ENCODE peak calls at places on chromosomes 2 and 18, in seven cellular contexts. N is Panc1, B is SK-N-SH, M is GM23338, V is K562, Y is HCT116, U is GM12878. I is an unnamed sample.

GRCh38 chr2:188788621-188789020 is 185.6 kb upstream of the COL3A1 start:
- DNase-seq in M (no peak), V (no peak), U (no peak), N (no peak), Y (peak), B (no peak), I (no peak)

GRCh38 chr2:83142934-83143333 is 1316.1 kb downstream of the SUCLG1 start:
- DNase-seq in B (no peak), U (no peak), M (no peak), N (no peak), V (no peak), Y (no peak), I (no peak)

GRCh38 chr2:109135572-109136185 is 6.7 kb downstream of the SH3RF3 start:
- DNase-seq in B (no peak), M (no peak), N (no peak), Y (no peak), U (no peak), V (no peak), I (no peak)

GRCh38 chr2:200003444-200003843 is 48.1 kb downstream of the MAIP1 start:
- DNase-seq in M (no peak), Y (no peak), U (no peak), N (no peak), B (no peak), V (no peak), I (no peak)

GRCh38 chr2:172102159-172102857 is 392 bp downstream of the DLX2 start:
- DNase-seq in N (no peak), M (no peak), U (no peak), V (peak), B (no peak), Y (no peak), I (no peak)

GRCh38 chr2:177989029-177989885 is 83.3 kb downstream of the PDE11A start:
- DNase-seq in M (no peak), B (no peak), Y (no peak), V (no peak), N (no peak), U (no peak), I (no peak)

GRCh38 chr2:86622409-86622877 is 1.2 kb downstream of the RNF103 start:
- DNase-seq in B (peak), Y (no peak), U (no peak), M (peak), N (no peak), V (peak), I (no peak)

GRCh38 chr2:202577250-202578183 is 57.3 kb upstream of the FAM117B start:
- DNase-seq in V (no peak), U (no peak), B (no peak), M (no peak), Y (no peak), N (no peak), I (no peak)

GRCh38 chr2:8841962-8842361 is 4.5 kb upstream of the KIDINS220 start:
- DNase-seq in B (no peak), U (no peak), V (no peak), Y (no peak), N (no peak), M (no peak), I (peak)

GRCh38 chr2:39913648-39914456 is 134.8 kb upstream of the THUMPD2 start:
- DNase-seq in V (peak), U (peak), Y (peak), M (peak), B (peak), N (peak), I (peak)

GRCh38 chr2:165016772-165017411 is 61.6 kb upstream of the SLC38A11 start:
- DNase-seq in Y (peak), V (peak), M (peak), U (no peak), N (peak), B (peak), I (peak)

GRCh38 chr2:149692837-149693518 is 105.4 kb upstream of the MMADHC start:
- DNase-seq in Y (no peak), V (no peak), U (no peak), B (no peak), N (no peak), M (no peak), I (no peak)

GRCh38 chr2:152743004-152743403 is 24.6 kb downstream of the ARL6IP6 start:
- DNase-seq in N (peak), M (peak), B (peak), U (no peak), Y (peak), V (peak), I (no peak)

GRCh38 chr2:216974321-216975302 is 114.7 kb upstream of the TNP1 start:
- DNase-seq in V (no peak), U (no peak), Y (no peak), M (no peak), N (no peak), B (no peak), I (no peak)

GRCh38 chr2:147829106-147829505 is 15.7 kb upstream of the ACVR2A start:
- DNase-seq in U (no peak), N (no peak), Y (peak), V (peak), M (no peak), B (no peak), I (no peak)

GRCh38 chr18:7414459-7414858 is 152.7 kb upstream of the PTPRM start:
- DNase-seq in Y (no peak), U (no peak), N (no peak), V (no peak), M (no peak), B (no peak), I (no peak)

GRCh38 chr2:106562232-106562631 is 75.1 kb downstream of the CD8B2 start:
- DNase-seq in V (no peak), B (no peak), M (no peak), Y (no peak), N (no peak), U (no peak), I (no peak)

GRCh38 chr2:69734040-69734611 is 7.8 kb upstream of the ANXA4 start:
- DNase-seq in U (no peak), N (no peak), V (no peak), B (no peak), M (no peak), Y (no peak), I (no peak)

GRCh38 chr2:13901526-13901925 is 731.0 kb upstream of the LRATD1 start:
- DNase-seq in V (no peak), B (no peak), M (no peak), Y (no peak), N (no peak), U (no peak), I (no peak)

GRCh38 chr18:79786304-79786703 is 11.4 kb upstream of the KCNG2 start:
- DNase-seq in B (no peak), Y (no peak), M (no peak), V (no peak), U (no peak), N (no peak), I (no peak)

GRCh38 chr2:224584111-224584764 is 925 bp downstream of the CUL3 start:
- DNase-seq in B (peak), Y (no peak), M (peak), U (no peak), N (no peak), V (peak), I (peak)

GRCh38 chr18:77007251-77007650 is 125.3 kb downstream of the MBP start:
- DNase-seq in V (no peak), B (no peak), M (no peak), Y (no peak), N (no peak), U (no peak), I (no peak)

GRCh38 chr2:73917296-73917695 is 9.4 kb upstream of the DGUOK start:
- DNase-seq in N (no peak), U (no peak), B (no peak), V (no peak), M (no peak), Y (no peak), I (no peak)

GRCh38 chr2:19895535-19895934 is 6.2 kb downstream of the TTC32 start:
- DNase-seq in U (no peak), Y (no peak), B (no peak), N (no peak), M (no peak), V (peak), I (no peak)

GRCh38 chr2:28320371-28320770 is 72.3 kb upstream of the FOSL2 start:
- DNase-seq in N (no peak), V (no peak), M (no peak), U (no peak), B (no peak), Y (no peak), I (no peak)

GRCh38 chr2:26273501-26273900 is 28.8 kb downstream of the HADHB start:
- DNase-seq in B (no peak), V (no peak), U (no peak), Y (no peak), N (no peak), M (no peak), I (no peak)

GRCh38 chr2:235641333-235641732 is 147.5 kb downstream of the AGAP1 start:
- DNase-seq in B (no peak), U (no peak), M (peak), Y (no peak), V (no peak), N (no peak), I (no peak)

GRCh38 chr2:45024600-45025291 is 15.5 kb upstream of the SIX2 start:
- DNase-seq in M (peak), U (no peak), N (peak), V (peak), Y (peak), B (no peak), I (no peak)

GRCh38 chr2:39228413-39229209 is 15.2 kb downstream of the CDKL4 start:
- DNase-seq in U (no peak), V (peak), M (peak), Y (no peak), B (no peak), N (no peak), I (no peak)

GRCh38 chr2:33497177-33497787 is 20.8 kb downstream of the RASGRP3 start:
- DNase-seq in V (no peak), B (no peak), U (peak), Y (no peak), N (no peak), M (no peak), I (peak)

GRCh38 chr2:60453301-60453700 is 100.2 kb downstream of the BCL11A start:
- DNase-seq in Y (no peak), N (no peak), M (peak), U (no peak), B (peak), V (no peak), I (no peak)

GRCh38 chr2:65749549-65749948 is 317.1 kb upstream of the SPRED2 start:
- DNase-seq in V (no peak), M (no peak), U (no peak), B (no peak), N (no peak), Y (no peak), I (no peak)

GRCh38 chr2:51000849-51001617 is 30.9 kb downstream of the NRXN1 start:
- DNase-seq in U (no peak), N (no peak), M (peak), V (no peak), B (no peak), Y (no peak), I (no peak)

GRCh38 chr2:149601141-149601796 is 13.7 kb upstream of the MMADHC start:
- DNase-seq in Y (no peak), U (no peak), M (no peak), N (no peak), B (no peak), V (no peak), I (peak)

GRCh38 chr2:203574824-203575223 is 39.7 kb upstream of the RAPH1 start:
- DNase-seq in U (no peak), M (no peak), V (no peak), B (no peak), Y (no peak), N (no peak), I (no peak)

GRCh38 chr2:102344397-102344796 is 11.2 kb upstream of the IL18R1 start:
- DNase-seq in V (no peak), U (no peak), M (no peak), B (no peak), N (no peak), Y (no peak), I (no peak)
- TF ChIP-seq POLR2AphosphoS5 in V (no peak), U (no peak), M (no peak), B (no peak), N (no peak), Y (no peak), I (no peak)

GRCh38 chr2:104502904-104503303 is 351.0 kb upstream of the POU3F3 start:
- DNase-seq in Y (no peak), M (no peak), V (no peak), B (no peak), U (no peak), N (no peak), I (no peak)

GRCh38 chr2:104501929-104502328 is 352.0 kb upstream of the POU3F3 start:
- DNase-seq in Y (no peak), B (no peak), U (no peak), N (no peak), M (no peak), V (no peak), I (no peak)

DNA sequence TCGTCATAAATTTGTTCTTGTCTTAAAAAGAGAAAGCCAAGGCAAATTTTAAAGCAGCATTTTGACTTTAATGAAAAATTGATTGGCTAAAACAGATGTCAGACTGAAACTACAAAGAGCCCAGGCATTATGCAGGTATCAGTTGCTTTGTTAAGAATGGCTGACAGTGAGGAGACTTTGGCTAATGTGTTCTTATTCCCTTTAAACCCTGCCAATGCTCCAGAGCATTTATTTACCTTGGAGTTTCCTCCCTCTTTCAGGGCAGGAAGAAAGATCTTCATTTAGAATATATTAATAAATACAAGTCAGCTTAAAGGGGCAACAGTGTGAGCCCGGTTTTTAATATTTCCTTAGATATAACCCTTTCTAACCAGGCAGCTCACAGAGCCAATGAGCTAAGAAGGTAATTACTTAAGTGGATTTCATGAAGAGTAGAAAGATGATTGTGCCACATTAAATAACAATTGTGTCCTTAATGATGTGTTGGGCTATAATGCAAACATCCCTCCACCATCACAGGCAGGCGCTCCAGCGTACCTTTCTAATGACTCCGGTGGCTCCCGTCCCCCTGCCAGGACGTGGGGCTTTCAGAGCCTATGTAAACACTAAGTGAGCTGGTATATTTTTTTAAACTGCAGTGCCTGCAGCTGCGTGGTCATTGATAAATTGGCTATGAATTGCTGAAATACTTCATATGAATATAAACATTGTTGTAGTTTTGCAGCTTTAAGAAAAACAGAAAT is 349.4 kb upstream of the POU3F3 start:
- DNase-seq in N (no peak), U (no peak), V (no peak), B (no peak), M (peak), Y (no peak), I (no peak)
- TF ChIP-seq REST in N (no peak), U (no peak), V (no peak), B (no peak), M (no peak), Y (no peak), I (no peak)

DNA sequence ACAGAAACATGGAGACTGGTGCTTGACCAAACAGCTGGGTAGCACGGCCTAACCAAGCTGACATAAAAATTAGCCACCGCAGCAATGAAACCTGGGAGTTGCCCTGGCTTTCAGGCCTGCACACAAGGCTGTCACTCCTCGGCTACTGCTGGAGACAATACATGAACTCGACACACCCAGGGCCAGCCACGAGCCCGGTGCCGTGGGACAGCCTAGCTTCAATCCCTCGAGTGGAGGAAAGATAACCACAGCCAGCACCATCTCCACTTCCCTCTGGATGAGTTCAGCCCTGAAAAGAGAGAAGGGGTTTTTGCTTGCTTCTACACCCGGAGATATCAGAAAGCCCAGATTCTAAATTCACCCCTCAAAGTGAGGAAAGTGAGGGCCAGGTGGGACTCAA is 78.0 kb downstream of the BCL2L11 start:
- DNase-seq in M (no peak), B (no peak), V (no peak), Y (no peak), U (no peak), N (no peak), I (no peak)
- H3K4me3 ChIP-seq in M (no peak), B (no peak), V (no peak), Y (no peak), U (no peak), N (no peak), I (no peak)

DNA sequence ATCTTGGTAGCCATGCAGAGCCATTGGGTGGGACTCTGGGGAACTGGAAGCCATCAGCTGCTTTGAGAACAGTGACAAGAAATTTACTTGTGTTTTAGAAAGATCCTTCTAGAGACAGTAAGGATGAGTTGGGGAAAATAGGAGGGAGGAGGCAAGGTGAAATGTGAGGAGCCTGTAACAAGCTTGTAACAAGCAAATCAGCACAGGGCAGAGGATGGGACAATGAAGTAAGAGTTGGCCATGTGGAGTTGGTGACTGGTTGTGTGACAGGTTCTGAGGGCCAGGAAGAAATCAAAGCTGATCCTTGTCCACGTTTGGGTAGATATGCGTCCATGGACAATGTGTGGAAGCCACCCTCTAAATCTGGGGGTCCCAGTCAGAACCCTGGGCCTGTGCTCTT is 84.4 kb downstream of the MYO3B start:
- DNase-seq in N (no peak), Y (no peak), V (no peak), B (no peak), M (no peak), U (no peak), I (no peak)
- TF ChIP-seq POLR2AphosphoS5 in N (no peak), Y (no peak), V (no peak), B (no peak), M (no peak), U (no peak), I (no peak)

DNA sequence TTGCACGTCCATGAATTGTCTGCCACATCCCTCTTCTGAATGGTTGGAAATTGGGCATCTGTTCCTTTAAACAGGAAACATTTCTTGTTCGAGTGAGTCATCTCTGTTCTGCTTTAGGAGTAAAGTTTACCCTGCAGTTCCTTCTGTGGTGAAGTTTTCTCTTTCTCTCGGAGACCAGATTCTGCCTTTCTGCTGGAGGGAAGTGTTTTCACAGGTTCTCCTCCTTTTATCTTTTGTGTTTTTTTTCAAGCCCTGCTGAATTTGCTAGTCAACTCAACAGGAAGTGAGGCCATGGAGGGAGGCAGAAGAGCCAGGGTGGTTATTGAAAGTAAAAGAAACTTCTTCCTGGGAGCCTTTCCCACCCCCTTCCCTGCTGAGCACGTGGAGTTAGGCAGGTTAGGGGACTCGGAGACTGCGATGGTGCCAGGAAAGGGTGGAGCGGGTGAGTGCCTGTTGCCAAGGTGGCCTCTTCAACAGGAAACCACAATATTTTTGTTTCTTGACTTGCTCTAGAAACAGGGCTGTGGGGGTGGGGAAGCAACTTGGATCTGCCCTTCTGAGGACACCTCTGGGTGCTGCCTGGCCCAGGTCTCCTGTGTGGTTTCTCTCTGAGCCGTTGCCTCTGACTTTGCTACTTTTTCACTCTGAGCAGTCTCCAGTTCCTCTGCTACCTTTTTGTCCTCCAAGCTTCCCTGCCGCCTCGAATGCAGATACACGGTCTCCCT is 2.2 kb upstream of the CASP8 start:
- DNase-seq in M (peak), U (peak), B (no peak), V (peak), N (peak), Y (peak), I (peak)
- TF ChIP-seq REST in M (no peak), U (no peak), B (no peak), V (no peak), N (no peak), Y (no peak), I (peak)

GRCh38 chr18:46294751-46295150 is 190.6 kb downstream of the HAUS1 start:
- DNase-seq in B (no peak), M (no peak), V (no peak), Y (no peak), N (no peak), U (no peak), I (no peak)
- H3K4me3 ChIP-seq in B (no peak), M (no peak), V (no peak), Y (no peak), N (no peak), U (no peak), I (no peak)

DNA sequence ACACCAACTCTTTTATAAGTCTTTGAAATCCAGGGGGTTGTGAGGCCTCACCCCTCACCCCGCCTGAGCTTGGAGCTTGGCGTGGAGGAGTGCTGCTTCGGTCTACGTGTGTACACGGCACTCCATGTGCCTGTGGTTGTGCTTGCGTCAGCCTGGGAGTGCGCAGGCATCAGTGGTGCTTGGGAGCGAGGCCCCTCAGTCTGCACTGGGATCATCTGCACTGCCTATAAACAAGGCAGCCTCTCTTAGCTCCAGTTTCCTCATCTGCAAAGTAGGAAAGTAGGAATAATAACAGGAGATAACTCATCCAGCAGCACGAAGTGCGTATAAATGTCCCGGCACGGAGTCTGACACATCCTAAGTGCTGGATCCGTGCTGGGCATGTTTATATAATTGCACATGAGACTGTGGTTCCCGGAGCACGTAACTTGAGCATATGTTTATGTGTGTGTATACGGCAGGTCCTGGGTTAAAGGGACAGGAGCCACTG is 1.2 kb downstream of the GYPC start:
- DNase-seq in N (no peak), V (peak), M (peak), U (no peak), Y (no peak), B (no peak), I (peak)
- TF ChIP-seq POLR2AphosphoS5 in N (no peak), V (no peak), M (no peak), U (peak), Y (no peak), B (no peak), I (peak)

I was measured in HL-60.